ENCODE peak calls at places on chromosomes 7 and 10, in ten cellular contexts. C is epithelial cell of proximal tubule; M is keratinocyte; O is ureter; X is smooth muscle cell of the brain vasculature; I is stimulated activated CD4-positive, alpha-beta T cell treated with anti-CD3 and anti-CD28 coated beads, Interleukin-1b, Interleukin-23, amount 100 ng/mL, for 1 hour; R is head of caudate nucleus; H is B cell; S is DMS 273 treated with DMSO at 0.1 percent for 48 hours; N is occipital lobe. E is an unnamed sample.

GRCh38 chr10:123808873-123809272 is 82.7 kb downstream of the CPXM2 start:
- DNase-seq in N (no peak), R (no peak), M (no peak), X (no peak), O (no peak), I (no peak), H (no peak), C (no peak), S (no peak), E (no peak)

GRCh38 chr7:14398531-14398930 is 409.1 kb upstream of the ETV1 start:
- DNase-seq in M (no peak), I (no peak), N (no peak), H (no peak), S (no peak), R (no peak), X (no peak), C (no peak), O (no peak), E (no peak)

GRCh38 chr10:78471326-78471722 is 437.7 kb downstream of the RPS24 start:
- DNase-seq in M (no peak), R (no peak), H (no peak), I (no peak), N (no peak), S (no peak), X (no peak), O (no peak), C (no peak), E (peak)

GRCh38 chr7:143279186-143280098 is 5.3 kb upstream of the TMEM139 start:
- DNase-seq in H (no peak), X (peak), R (peak), M (no peak), C (peak), I (no peak), O (no peak), S (no peak), N (no peak), E (no peak)

GRCh38 chr7:21967500-21968099 is 21.9 kb upstream of the CDCA7L start:
- DNase-seq in X (no peak), O (no peak), M (no peak), I (no peak), R (no peak), H (no peak), C (no peak), S (no peak), N (no peak), E (no peak)

GRCh38 chr7:139094596-139094995 is 14.9 kb downstream of the ZC3HAV1 start:
- DNase-seq in X (peak), N (no peak), I (no peak), C (no peak), M (no peak), O (no peak), R (no peak), H (no peak), S (no peak), E (no peak)

GRCh38 chr10:27865221-27865635 is 119.6 kb upstream of the MKX start:
- DNase-seq in N (no peak), C (no peak), O (no peak), X (no peak), R (no peak), I (no peak), S (no peak), H (no peak), M (peak), E (no peak)

GRCh38 chr10:131779661-131780394 is 121.0 kb upstream of the PPP2R2D start:
- DNase-seq in M (no peak), S (no peak), R (no peak), H (no peak), C (no peak), N (no peak), O (no peak), I (no peak), X (no peak), E (peak)

GRCh38 chr7:113013761-113014449 is 72.7 kb downstream of the GPR85 start:
- DNase-seq in R (no peak), I (no peak), N (no peak), H (no peak), M (peak), O (no peak), X (no peak), S (no peak), C (no peak), E (no peak)

GRCh38 chr7:52540041-52540440 is 495.4 kb upstream of the POM121L12 start:
- DNase-seq in I (no peak), N (no peak), H (no peak), X (no peak), O (no peak), M (no peak), S (no peak), R (no peak), C (no peak), E (no peak)

GRCh38 chr10:128373071-128373749 is 247.0 kb upstream of the MKI67 start:
- DNase-seq in H (no peak), S (no peak), X (no peak), R (no peak), N (no peak), O (no peak), I (no peak), C (no peak), M (no peak), E (peak)

GRCh38 chr10:87844837-87845623 is 18.3 kb downstream of the KLLN start:
- DNase-seq in X (no peak), S (no peak), M (no peak), I (no peak), C (no peak), N (no peak), R (no peak), O (no peak), H (no peak), E (no peak)

GRCh38 chr7:102049765-102050164 is 232.3 kb downstream of the CUX1 start:
- DNase-seq in R (no peak), O (no peak), C (no peak), X (no peak), I (no peak), N (no peak), H (no peak), S (no peak), M (no peak), E (no peak)

GRCh38 chr10:74586088-74586585 is 240.3 kb upstream of the KAT6B start:
- DNase-seq in C (no peak), R (no peak), I (no peak), N (no peak), M (no peak), X (no peak), H (peak), O (no peak), S (peak), E (no peak)

GRCh38 chr10:68333905-68334431 is 1.2 kb upstream of the PBLD start:
- DNase-seq in R (no peak), S (no peak), C (no peak), X (no peak), H (no peak), N (no peak), M (no peak), O (no peak), I (no peak), E (no peak)

GRCh38 chr10:3467052-3467906 is 294.7 kb upstream of the PITRM1 start:
- DNase-seq in N (no peak), H (no peak), I (no peak), O (peak), X (peak), M (peak), S (no peak), R (peak), C (peak), E (peak)

GRCh38 chr7:75957021-75957736 is 37.2 kb downstream of the TMEM120A start:
- DNase-seq in R (no peak), H (no peak), N (no peak), C (no peak), S (no peak), I (no peak), O (peak), M (no peak), X (no peak), E (no peak)

GRCh38 chr10:97243836-97244235 is 48.6 kb downstream of the ARHGAP19 start:
- DNase-seq in I (no peak), R (no peak), H (no peak), M (no peak), N (no peak), S (no peak), O (no peak), C (no peak), X (no peak), E (no peak)

GRCh38 chr10:8544057-8544380 is 489.5 kb downstream of the GATA3 start:
- DNase-seq in R (no peak), S (no peak), O (no peak), C (no peak), H (no peak), M (no peak), I (no peak), N (no peak), X (no peak), E (no peak)

GRCh38 chr7:133053321-133053891 is 28.5 kb downstream of the CHCHD3 start:
- DNase-seq in X (peak), N (no peak), C (peak), M (peak), H (no peak), O (no peak), I (no peak), S (no peak), R (no peak), E (no peak)

GRCh38 chr7:155168607-155169006 is 98.5 kb downstream of the HTR5A start:
- DNase-seq in M (no peak), N (no peak), R (no peak), C (no peak), S (no peak), O (no peak), H (no peak), I (no peak), X (no peak), E (no peak)

GRCh38 chr7:72313906-72314305 is 98.2 kb downstream of the CALN1 start:
- DNase-seq in R (peak), N (no peak), O (no peak), M (no peak), C (no peak), X (no peak), S (no peak), H (no peak), I (no peak), E (no peak)

GRCh38 chr10:82643076-82643475 is 768.1 kb downstream of the NRG3 start:
- DNase-seq in C (no peak), M (no peak), R (no peak), S (no peak), N (no peak), O (no peak), X (no peak), H (no peak), I (no peak), E (no peak)